ENCODE peak calls at places on chromosome 5, in six cellular contexts. C is retinal pigment epithelial cell, K is glomerular endothelial cell, Z is H1, F is endodermal cell, P is PC-9. E is an unnamed sample.

GRCh38 chr5:33212900-33213299 is 227.9 kb upstream of the TARS1 start:
- DNase-seq in C (no peak), K (no peak), Z (no peak), F (no peak), P (no peak), E (no peak)

GRCh38 chr5:172795401-172795977 is 24.5 kb upstream of the DUSP1 start:
- DNase-seq in C (no peak), K (peak; percentile 87), Z (no peak), F (peak; percentile 68), P (no peak), E (peak; percentile 61)

GRCh38 chr5:168472329-168472728 is 13.9 kb upstream of the RARS1 start:
- DNase-seq in C (peak; percentile 68), K (no peak), Z (no peak), F (no peak), P (peak; percentile 52), E (peak; percentile 25)

GRCh38 chr5:72829707-72830106 is 13.2 kb downstream of the TNPO1 start:
- DNase-seq in C (no peak), K (no peak), Z (no peak), F (no peak), P (no peak), E (no peak)

GRCh38 chr5:55993628-55994501 is 898 bp downstream of the IL6ST start:
- DNase-seq in C (no peak), K (no peak), Z (no peak), F (no peak), P (no peak), E (no peak)

GRCh38 chr5:125450803-125451202 is 704.4 kb upstream of the ZNF608 start:
- DNase-seq in C (no peak), K (no peak), Z (no peak), F (no peak), P (no peak), E (no peak)

GRCh38 chr5:154308457-154309360 is 118.2 kb downstream of the GALNT10 start:
- DNase-seq in C (no peak), K (no peak), Z (no peak), F (no peak), P (no peak), E (no peak)

GRCh38 chr5:146877178-146877681 is 1.3 kb downstream of the PPP2R2B start:
- DNase-seq in C (no peak), K (no peak), Z (no peak), F (peak; percentile 56), P (no peak), E (no peak)

GRCh38 chr5:175335691-175336090 is 108.3 kb downstream of the DRD1 start:
- DNase-seq in C (no peak), K (no peak), Z (no peak), F (no peak), P (no peak), E (no peak)

GRCh38 chr5:173443971-173444370 is 115.8 kb upstream of the STC2 start:
- DNase-seq in C (no peak), K (no peak), Z (no peak), F (no peak), P (no peak), E (no peak)

GRCh38 chr5:181173027-181173419 is 25.6 kb downstream of the OR2V2 start:
- DNase-seq in C (no peak), K (no peak), Z (no peak), F (no peak), P (no peak), E (no peak)

GRCh38 chr5:134085411-134085810 is 29.1 kb upstream of the TCF7 start:
- DNase-seq in C (no peak), K (no peak), Z (no peak), F (no peak), P (no peak), E (no peak)

GRCh38 chr5:6827815-6828214 is 114.6 kb downstream of the TENT4A start:
- DNase-seq in C (no peak), K (no peak), Z (no peak), F (no peak), P (no peak), E (no peak)

GRCh38 chr5:102801375-102801774 is 46.3 kb downstream of the PAM start:
- DNase-seq in C (no peak), K (no peak), Z (no peak), F (no peak), P (no peak), E (no peak)